ENCODE peak calls at places on chromosomes 2 and 18, in four cellular contexts. N is activated T-cell treated with anti-CD3 and anti-CD28 coated beads for 24 hours; V is stimulated activated CD8-positive, alpha-beta memory T cell treated with anti-CD3 and anti-CD28 coated beads, Interleukin-4, amount 100 ng/mL, for 24 hours; Y is frontal cortex. G is an unnamed sample.

GRCh38 chr2:165852394-165852793 is 58.3 kb upstream of the GALNT3 start:
- DNase-seq in V (no peak), N (no peak), Y (no peak), G (no peak)

GRCh38 chr2:28915939-28916338 is 21.5 kb downstream of the WDR43 start:
- DNase-seq in Y (no peak), V (no peak), N (no peak), G (no peak)

GRCh38 chr2:79832540-79833234 is 319.8 kb downstream of the CTNNA2 start:
- DNase-seq in Y (no peak), V (no peak), N (no peak), G (no peak)

GRCh38 chr18:48142994-48143393 is 212.5 kb upstream of the SMAD2 start:
- DNase-seq in V (no peak), Y (no peak), N (no peak), G (no peak)

GRCh38 chr18:35193313-35193712 is 47.5 kb upstream of the ZNF397 start:
- DNase-seq in V (no peak), N (no peak), Y (no peak), G (no peak)

GRCh38 chr18:79360933-79361332 is 34.8 kb upstream of the NFATC1 start:
- DNase-seq in N (no peak), Y (no peak), V (no peak), G (no peak)

GRCh38 chr2:127149384-127149783 is 42.4 kb upstream of the BIN1 start:
- DNase-seq in Y (no peak), N (no peak), V (no peak), G (no peak)

GRCh38 chr2:164868563-164869419 is 27.2 kb upstream of the COBLL1 start:
- DNase-seq in V (no peak), N (no peak), Y (no peak), G (no peak)

GRCh38 chr2:9303528-9304225 is 97.1 kb downstream of the ASAP2 start:
- DNase-seq in V (no peak), N (no peak), Y (no peak), G (no peak)

GRCh38 chr2:45993476-45993991 is 303.7 kb upstream of the EPAS1 start:
- DNase-seq in V (peak; percentile 13), Y (peak; percentile 59), N (peak; percentile 41), G (peak; percentile 40)

GRCh38 chr2:172195836-172196376 is 93.2 kb upstream of the DLX2 start:
- DNase-seq in V (no peak), Y (no peak), N (no peak), G (no peak)

GRCh38 chr2:99692785-99693184 is 203.0 kb upstream of the REV1 start:
- DNase-seq in V (no peak), N (no peak), Y (no peak), G (no peak)

GRCh38 chr2:66498597-66498910 is 63.6 kb downstream of the MEIS1 start:
- DNase-seq in V (no peak), N (no peak), Y (no peak), G (no peak)

GRCh38 chr2:231640229-231640628 is 47.6 kb downstream of the TEX44 start:
- DNase-seq in Y (no peak), N (no peak), V (no peak), G (no peak)

GRCh38 chr2:46632349-46632748 is 153.0 kb downstream of the TMEM247 start:
- DNase-seq in Y (peak; percentile 19), N (no peak), V (no peak), G (no peak)

GRCh38 chr18:79876497-79876896 is 75.0 kb downstream of the SLC66A2 start:
- DNase-seq in V (no peak), Y (no peak), N (no peak), G (no peak)

GRCh38 chr2:26612522-26613240 is 28.5 kb downstream of the CIB4 start:
- DNase-seq in Y (no peak), N (no peak), V (no peak), G (no peak)

GRCh38 chr2:222708274-222708710 is 36.8 kb downstream of the MOGAT1 start:
- DNase-seq in Y (peak; percentile 39), N (peak; percentile 61), V (peak; percentile 60), G (peak; percentile 46)

GRCh38 chr2:101500175-101500574 is 25.3 kb upstream of the RFX8 start:
- DNase-seq in Y (no peak), V (no peak), N (no peak), G (no peak)

GRCh38 chr18:8517276-8517675 is 92.0 kb upstream of the RAB12 start:
- DNase-seq in Y (no peak), V (no peak), N (no peak), G (no peak)

GRCh38 chr2:157325786-157326185 is at the start of gene ERMN:
- DNase-seq in V (no peak), N (no peak), Y (peak; percentile 8), G (no peak)

GRCh38 chr18:22417496-22418188 is at the start of gene CTAGE1:
- DNase-seq in V (no peak), N (no peak), Y (no peak), G (no peak)

GRCh38 chr2:47904903-47905453 is 1.3 kb downstream of the FBXO11 start:
- DNase-seq in N (peak; percentile 19), Y (no peak), V (peak; percentile 21), G (no peak)

GRCh38 chr2:190713476-190713875 is 64.6 kb downstream of the NAB1 start:
- DNase-seq in Y (no peak), V (no peak), N (no peak), G (no peak)

GRCh38 chr2:119106301-119106897 is 52.2 kb downstream of the C1QL2 start:
- DNase-seq in N (no peak), V (no peak), Y (no peak), G (no peak)

GRCh38 chr2:46320141-46320567 is 22.9 kb downstream of the EPAS1 start:
- DNase-seq in N (no peak), V (no peak), Y (no peak), G (no peak)

GRCh38 chr2:130819915-130820861 is 16.5 kb upstream of the ARHGEF4 start:
- DNase-seq in N (no peak), V (no peak), Y (peak; percentile 53), G (no peak)

G was measured in stimulated activated naive B cell treated with anti-CD40 and anti-IgM and Interleukin-4, amounts not matched to agents 10 μg/mL and 1 μg/mL and 100 μg/mL, for 72 hours.